ENCODE peak calls at places on chromosomes 1 and 21, in five cellular contexts. P, C, O, Z and K are unnamed samples.
A peak's percentile ranks its signal among the peaks of the same experiment; 100 is the strongest.

GRCh38 chr21:33685613-33686197 is 43.4 kb downstream of the ITSN1 start:
- DNase-seq in C (no peak), P (no peak), Z (peak; percentile 76), O (no peak), K (no peak)

GRCh38 chr1:238558156-238558555 is 667.4 kb upstream of the ZP4 start:
- DNase-seq in P (no peak), O (no peak), Z (peak; percentile 53), C (no peak), K (no peak)

GRCh38 chr1:245142171-245142798 is 12.5 kb upstream of the KIF26B start:
- DNase-seq in O (no peak), Z (no peak), C (no peak), P (no peak), K (no peak)

GRCh38 chr1:54885863-54886723 is 902 bp downstream of the DHCR24 start:
- DNase-seq in P (no peak), O (no peak), Z (peak; percentile 39), C (peak; percentile 74), K (no peak)

GRCh38 chr1:114078116-114078515 is 75.6 kb downstream of the SYT6 start:
- DNase-seq in O (no peak), P (no peak), Z (no peak), C (no peak), K (no peak)

GRCh38 chr1:41378999-41379740 is 17.9 kb downstream of the FOXO6 start:
- DNase-seq in Z (no peak), P (no peak), C (no peak), O (no peak), K (no peak)

GRCh38 chr1:174165471-174166137 is 6.3 kb downstream of the RABGAP1L start:
- DNase-seq in O (no peak), P (no peak), Z (peak; percentile 15), C (no peak), K (no peak)

GRCh38 chr1:109763646-109764415 is at the start of gene EPS8L3:
- DNase-seq in P (no peak), Z (no peak), C (no peak), O (no peak), K (no peak)

GRCh38 chr1:7046314-7046713 is 261.1 kb downstream of the CAMTA1 start:
- DNase-seq in O (no peak), Z (peak; percentile 61), C (peak; percentile 34), P (no peak), K (no peak)

GRCh38 chr21:45534591-45535331 is 7.5 kb downstream of the SLC19A1 start:
- DNase-seq in C (no peak), P (no peak), Z (no peak), O (peak; percentile 25), K (no peak)

GRCh38 chr21:45506836-45507522 is 35.3 kb downstream of the SLC19A1 start:
- DNase-seq in P (no peak), C (no peak), Z (no peak), O (no peak), K (no peak)